ENCODE peak calls at places on chromosomes 5 and 9, in five cellular contexts. B is GM10248, W is HFFc6, O is epithelial cell of esophagus, L is mammary epithelial cell. H is an unnamed sample.

GRCh38 chr5:69032009-69032408 is 61.8 kb upstream of the SLC30A5 start:
- DNase-seq in L (no peak), B (no peak), O (no peak), W (no peak), H (no peak)

GRCh38 chr9:89635007-89635742 is 30.4 kb downstream of the GADD45G start:
- DNase-seq in O (peak), L (peak), W (no peak), B (no peak), H (no peak)

GRCh38 chr5:169567079-169567478 is 16.5 kb upstream of the SPDL1 start:
- DNase-seq in O (peak), W (no peak), L (peak), B (no peak), H (no peak)

GRCh38 chr9:13596383-13596970 is 317.0 kb upstream of the MPDZ start:
- DNase-seq in B (no peak), O (no peak), L (no peak), W (no peak), H (no peak)

GRCh38 chr5:36839479-36839878 is 37.1 kb upstream of the NIPBL start:
- DNase-seq in O (no peak), B (no peak), L (no peak), W (no peak), H (no peak)

GRCh38 chr5:74378464-74378863 is 262.1 kb downstream of the ENC1 start:
- DNase-seq in B (no peak), L (peak), W (peak), O (peak), H (no peak)

GRCh38 chr9:123391233-123391632 is 35.2 kb downstream of the CRB2 start:
- DNase-seq in B (no peak), O (no peak), W (no peak), L (no peak), H (no peak)

GRCh38 chr9:6412572-6413364 is at the start of gene UHRF2:
- DNase-seq in O (peak), L (peak), B (peak), W (peak), H (peak)

GRCh38 chr9:125460883-125461475 is 199.4 kb downstream of the GAPVD1 start:
- DNase-seq in L (no peak), B (no peak), W (peak), O (no peak), H (no peak)

GRCh38 chr9:38332625-38333024 is 59.9 kb upstream of the ALDH1B1 start:
- DNase-seq in L (no peak), B (no peak), W (no peak), O (no peak), H (no peak)

GRCh38 chr9:109639666-109640231 is 140.2 kb upstream of the PALM2AKAP2 start:
- DNase-seq in W (no peak), L (no peak), O (no peak), B (no peak), H (no peak)

GRCh38 chr9:277595-278330 is 63.1 kb downstream of the DOCK8 start:
- DNase-seq in B (no peak), L (no peak), O (no peak), W (no peak), H (no peak)

GRCh38 chr5:102152906-102153787 is 142.9 kb downstream of the SLCO4C1 start:
- DNase-seq in B (peak), W (no peak), O (peak), L (peak), H (peak)

GRCh38 chr9:135562235-135562745 is 734 bp downstream of the PAEP start:
- DNase-seq in O (no peak), W (no peak), B (no peak), L (no peak), H (no peak)

GRCh38 chr9:99360026-99360425 is 137.9 kb downstream of the SEC61B start:
- DNase-seq in B (no peak), L (no peak), W (no peak), O (no peak), H (no peak)

GRCh38 chr9:4828776-4829175 is 36.0 kb downstream of the RCL1 start:
- DNase-seq in B (no peak), L (no peak), W (peak), O (peak), H (no peak)

GRCh38 chr5:45622365-45622764 is 73.8 kb downstream of the HCN1 start:
- DNase-seq in L (no peak), O (no peak), W (no peak), B (no peak), H (no peak)

GRCh38 chr9:92633879-92634278 is 36.1 kb downstream of the IPPK start:
- DNase-seq in B (no peak), L (no peak), O (no peak), W (no peak), H (no peak)

GRCh38 chr9:86277072-86277471 is 5.3 kb downstream of the ISCA1 start:
- DNase-seq in W (no peak), L (no peak), O (no peak), B (no peak), H (no peak)

GRCh38 chr9:109506097-109506712 is 8.1 kb upstream of the PTPN3 start:
- DNase-seq in O (no peak), L (no peak), B (no peak), W (no peak), H (no peak)

GRCh38 chr5:128826290-128826689 is 139.0 kb upstream of the SLC27A6 start:
- DNase-seq in O (no peak), W (no peak), L (no peak), B (no peak), H (no peak)

GRCh38 chr5:35785601-35786085 is 71.0 kb upstream of the IL7R start:
- DNase-seq in L (no peak), W (no peak), O (no peak), B (no peak), H (no peak)

GRCh38 chr9:137366891-137367381 is 56.0 kb downstream of the EXD3 start:
- DNase-seq in L (no peak), W (no peak), O (no peak), B (no peak), H (no peak)

GRCh38 chr9:114039484-114039883 is 38.6 kb downstream of the AMBP start:
- DNase-seq in O (no peak), L (no peak), W (no peak), B (no peak), H (no peak)

GRCh38 chr9:35374910-35375309 is 115.0 kb upstream of the RUSC2 start:
- DNase-seq in W (no peak), O (no peak), L (no peak), B (no peak), H (no peak)

GRCh38 chr5:125115180-125115495 is 368.7 kb upstream of the ZNF608 start:
- DNase-seq in O (no peak), L (no peak), W (no peak), B (no peak), H (no peak)

GRCh38 chr5:96254980-96255681 is 177.9 kb downstream of the PCSK1 start:
- DNase-seq in W (peak), B (no peak), O (peak), L (peak), H (no peak)

GRCh38 chr9:127871531-127871930 is 5.9 kb downstream of the AK1 start:
- DNase-seq in O (no peak), W (no peak), B (no peak), L (no peak), H (no peak)

GRCh38 chr9:16445141-16445920 is 425.1 kb downstream of the BNC2 start:
- DNase-seq in L (peak), O (peak), W (peak), B (no peak), H (no peak)

GRCh38 chr5:80204808-80205614 is 50.8 kb downstream of the SERINC5 start:
- DNase-seq in O (no peak), W (no peak), L (no peak), B (no peak), H (no peak)

GRCh38 chr9:137582286-137582860 is 3.6 kb upstream of the DPH7 start:
- DNase-seq in O (peak), L (no peak), W (no peak), B (no peak), H (no peak)

GRCh38 chr9:89038354-89039091 is 47.3 kb downstream of the S1PR3 start:
- DNase-seq in O (peak), W (peak), L (peak), B (no peak), H (no peak)

GRCh38 chr5:11385901-11386293 is 518.3 kb downstream of the CTNND2 start:
- DNase-seq in L (no peak), O (no peak), B (no peak), W (no peak), H (no peak)

GRCh38 chr9:5292141-5292540 is 12.4 kb downstream of the RLN2 start:
- DNase-seq in B (no peak), L (no peak), W (peak), O (no peak), H (no peak)

GRCh38 chr9:36091028-36091953 is 45.2 kb upstream of the GLIPR2 start:
- DNase-seq in O (peak), W (peak), B (no peak), L (no peak), H (no peak)

GRCh38 chr9:38681747-38682227 is 38.1 kb downstream of the FAM240B start:
- DNase-seq in B (no peak), W (peak), L (peak), O (peak), H (no peak)

GRCh38 chr5:157977957-157978505 is 119.1 kb upstream of the CLINT1 start:
- DNase-seq in L (no peak), W (no peak), O (no peak), B (no peak), H (no peak)

GRCh38 chr5:67699560-67699959 is 503.0 kb upstream of the CD180 start:
- DNase-seq in W (no peak), B (no peak), L (no peak), O (no peak), H (no peak)

GRCh38 chr9:130360672-130361071 is 84.1 kb upstream of the ASS1 start:
- DNase-seq in L (no peak), O (no peak), W (no peak), B (no peak), H (no peak)

GRCh38 chr9:130356877-130357584 is 87.7 kb upstream of the ASS1 start:
- DNase-seq in W (no peak), B (no peak), L (no peak), O (no peak), H (no peak)

GRCh38 chr9:130358928-130359327 is 85.8 kb upstream of the ASS1 start:
- DNase-seq in W (no peak), O (no peak), L (no peak), B (no peak), H (no peak)

GRCh38 chr9:130361873-130362362 is 82.8 kb upstream of the ASS1 start:
- DNase-seq in L (no peak), B (no peak), O (no peak), W (no peak), H (no peak)

GRCh38 chr9:130359819-130360218 is 84.9 kb upstream of the ASS1 start:
- DNase-seq in O (no peak), B (no peak), L (no peak), W (no peak), H (no peak)
- TF ChIP-seq CTCF in O (peak), B (no peak), L (no peak), W (no peak), H (no peak)

GRCh38 chr5:140690376-140690932 is 716 bp downstream of the HARS1 start:
- DNase-seq in W (no peak), B (no peak), L (peak), O (no peak), H (no peak)

GRCh38 chr5:140696891-140697492 is 3.3 kb upstream of the ZMAT2 start:
- DNase-seq in W (no peak), O (no peak), B (no peak), L (no peak), H (no peak)

GRCh38 chr5:140694276-140694675 is 3.0 kb downstream of the HARS2 start:
- DNase-seq in W (no peak), L (no peak), B (no peak), O (no peak), H (no peak)

DNA sequence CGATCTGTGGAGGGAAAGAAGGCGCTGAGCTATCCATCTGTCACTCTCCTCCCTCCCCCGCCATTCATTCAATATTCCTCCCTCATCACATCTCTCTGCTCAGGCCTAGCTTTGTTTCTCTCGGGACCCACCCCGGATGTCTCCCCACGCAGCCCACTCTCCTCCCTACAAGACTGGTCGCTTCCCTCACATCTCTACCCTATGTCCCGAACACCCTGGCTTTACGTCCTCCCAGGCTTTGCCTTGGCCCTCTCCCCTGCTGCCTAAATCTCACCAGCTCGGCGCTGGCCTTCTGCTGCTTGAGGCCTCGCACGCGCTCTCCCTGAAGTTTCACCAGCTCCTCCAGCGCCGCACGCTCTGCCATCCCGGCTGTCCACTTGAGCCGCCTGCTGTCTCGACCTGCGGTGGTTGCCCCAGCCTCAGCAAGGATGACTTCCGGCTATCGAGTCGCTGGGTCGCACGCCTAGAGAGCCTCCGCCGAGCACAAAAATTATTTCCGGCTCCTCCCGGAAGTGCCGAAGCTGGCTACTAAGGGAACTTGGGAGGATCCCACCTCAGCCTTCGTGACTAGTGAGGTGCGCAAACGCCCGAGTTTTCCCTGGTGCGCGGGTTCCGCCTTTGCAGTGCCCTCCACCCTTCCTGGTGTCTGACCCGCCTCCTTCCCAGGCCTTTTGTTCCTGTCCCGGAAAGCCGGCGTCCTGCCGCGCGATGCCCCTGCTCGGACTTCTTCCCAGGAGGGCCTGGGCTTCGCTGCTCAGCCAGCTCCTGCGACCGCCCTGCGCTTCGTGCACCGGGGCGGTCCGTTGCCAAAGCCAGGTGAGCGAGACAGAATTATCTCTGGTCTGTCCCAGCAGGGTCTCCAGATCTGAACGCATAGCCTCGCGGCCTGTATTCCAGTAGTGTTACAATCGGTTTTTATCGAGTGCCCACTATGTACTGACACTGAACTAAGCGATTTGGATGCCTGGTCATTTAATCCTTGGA is at the start of the genes HARS1 and HARS2:
- DNase-seq in W (peak), L (peak), O (peak), B (peak), H (peak)
- TF ChIP-seq CTCF in W (no peak), L (no peak), O (no peak), B (no peak), H (peak)

DNA sequence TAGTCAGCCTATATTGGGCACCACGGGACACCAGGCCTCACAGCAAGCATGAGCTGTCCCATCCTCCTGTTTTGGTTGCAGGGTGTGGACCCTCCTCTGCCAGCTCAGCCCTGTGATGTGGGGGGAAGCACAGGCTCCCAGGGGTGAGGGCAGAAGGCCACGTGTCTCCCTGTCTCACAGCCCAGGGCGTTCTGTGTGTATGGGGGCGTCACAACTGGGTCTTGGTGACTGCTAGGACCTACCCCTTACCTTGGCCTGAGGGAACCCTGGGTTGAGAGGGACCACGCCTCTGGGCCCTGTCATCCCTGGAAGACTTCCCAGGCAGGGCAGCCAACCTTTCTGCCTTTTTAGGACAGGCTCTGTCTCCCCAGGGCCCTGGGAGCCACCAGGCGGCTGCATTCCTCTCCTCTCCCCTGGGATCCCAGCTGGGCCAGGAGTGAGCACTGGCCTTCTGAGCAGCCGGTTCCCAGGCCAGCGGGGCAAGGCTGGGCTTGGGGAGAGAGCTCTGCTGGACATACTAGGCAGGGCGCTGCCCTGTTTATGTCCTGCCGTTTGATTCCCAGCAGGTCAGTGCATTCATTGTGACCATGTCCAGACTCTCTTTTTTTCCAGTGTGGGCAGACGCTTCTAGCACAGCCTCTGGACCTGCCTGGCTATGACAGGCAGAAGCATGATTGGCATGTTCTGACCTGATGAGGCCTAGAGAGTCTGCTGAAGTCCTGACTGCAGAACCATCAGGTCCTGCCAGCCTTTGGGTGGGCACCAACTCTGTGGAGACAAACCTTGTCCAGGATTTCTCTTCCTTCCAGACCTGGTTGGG is 97.5 kb downstream of the DAB2IP start:
- DNase-seq in O (peak), W (no peak), L (peak), B (no peak), H (no peak)
- TF ChIP-seq CTCF in O (no peak), W (no peak), L (no peak), B (no peak), H (no peak)

DNA sequence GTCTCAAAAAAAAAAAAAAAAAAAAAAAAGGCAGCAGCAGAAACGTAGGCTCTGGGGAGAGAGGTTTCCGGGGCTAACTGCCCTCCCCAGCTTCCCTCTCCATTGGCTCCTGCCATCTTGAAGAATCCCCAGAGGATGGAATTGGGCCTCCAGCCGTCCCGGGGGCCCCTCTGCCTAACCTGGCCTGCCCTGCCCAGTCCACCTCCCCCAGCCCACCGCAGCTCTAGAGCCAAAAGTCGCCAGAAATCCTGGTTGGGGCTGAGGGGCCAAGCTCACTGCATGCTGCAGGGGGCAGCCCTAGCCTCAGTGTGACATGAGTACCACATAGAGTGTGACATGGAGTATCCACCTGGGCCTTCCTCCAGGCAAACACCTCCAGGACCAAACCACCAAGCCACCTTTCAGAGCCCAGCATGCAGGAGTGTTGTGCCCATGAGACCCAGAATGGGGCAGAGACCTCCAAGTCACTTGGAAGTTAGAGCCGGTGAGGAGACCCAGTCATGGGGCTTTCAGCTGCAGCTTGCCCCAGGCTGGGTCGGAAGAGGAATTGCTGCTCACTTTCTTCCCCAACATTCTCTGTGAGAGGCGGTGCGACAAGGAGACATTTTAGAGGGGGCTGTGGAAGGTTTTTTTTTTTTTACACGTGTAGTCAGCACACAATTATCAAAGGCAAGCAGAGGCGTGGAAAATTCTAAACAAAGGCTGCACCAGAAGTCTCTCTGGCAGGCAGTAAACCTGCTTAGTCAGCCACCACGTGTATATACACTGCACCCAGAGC is 17.6 kb downstream of the CD74 start:
- DNase-seq in B (no peak), W (no peak), O (no peak), L (no peak), H (no peak)
- TF ChIP-seq CTCF in B (no peak), W (no peak), O (no peak), L (no peak), H (no peak)

DNA sequence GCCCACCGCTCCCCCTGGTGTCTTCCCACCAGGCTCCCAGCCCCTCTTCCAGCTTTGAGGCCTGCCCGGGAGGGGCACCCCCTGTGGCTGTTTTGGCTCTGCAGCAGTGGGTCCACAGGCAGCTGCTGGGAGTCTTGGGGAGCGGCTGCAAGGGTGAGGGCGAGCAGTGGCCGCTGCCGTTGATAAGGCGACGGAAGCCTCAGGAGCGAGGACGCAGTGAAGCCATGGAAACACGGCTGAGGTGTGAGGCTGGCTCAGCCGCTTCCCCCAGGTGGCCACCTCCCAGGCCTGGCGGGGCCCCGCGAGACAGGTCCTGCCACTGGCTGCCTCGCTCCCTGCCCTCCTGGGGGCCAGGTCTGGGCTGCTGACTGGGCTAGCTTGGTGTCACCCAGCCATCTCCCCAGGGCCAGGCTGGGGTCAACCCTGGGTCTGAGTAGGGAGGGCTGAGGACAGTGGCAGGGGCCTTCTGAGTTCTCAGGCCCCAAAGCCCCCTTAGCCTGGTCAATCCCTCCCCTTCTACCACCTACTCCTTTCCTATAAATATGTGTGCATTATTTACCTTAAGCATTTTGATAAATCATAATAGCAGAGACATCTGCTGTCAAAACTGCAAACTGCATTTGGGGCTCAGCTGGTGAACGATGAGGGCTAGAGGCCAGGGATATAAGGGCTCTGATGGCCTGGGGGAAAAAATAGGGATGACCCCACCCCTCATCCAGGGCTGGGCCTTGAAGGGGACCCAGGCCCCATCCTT is 41.7 kb downstream of the CXXC5 start:
- DNase-seq in O (peak), L (peak), W (peak), B (peak), H (peak)
- TF ChIP-seq CTCF in O (peak), L (peak), W (peak), B (peak), H (peak)